ENCODE peak calls at places on chromosomes 11 and 22, in seven cellular contexts. One of them, this sample, is unnamed.

GRCh38 chr11:15288801-15289342 is 174.1 kb downstream of the INSC start:
- DNase-seq in stimulated activated CD4-positive, alpha-beta T cell treated with anti-CD3 and anti-CD28 coated beads, TNF-alpha, amount 100 ng/mL, for 24 hours: no peak
- DNase-seq in endothelial cell of umbilical vein: no peak
- DNase-seq in T1000: peak
- DNase-seq in HFFc6: no peak
- DNase-seq in CD8-positive, alpha-beta memory T cell: no peak
- DNase-seq in RCC 7860: no peak
- DNase-seq in this sample: no peak

GRCh38 chr22:45942344-45942743 is 34.6 kb downstream of the WNT7B start:
- DNase-seq in CD8-positive, alpha-beta memory T cell: no peak
- DNase-seq in HFFc6: no peak
- DNase-seq in stimulated activated CD4-positive, alpha-beta T cell treated with anti-CD3 and anti-CD28 coated beads, TNF-alpha, amount 100 ng/mL, for 24 hours: no peak
- DNase-seq in endothelial cell of umbilical vein: no peak
- DNase-seq in T1000: no peak
- DNase-seq in RCC 7860: no peak
- DNase-seq in this sample: no peak

GRCh38 chr11:47413908-47414684 is 5.7 kb downstream of the SLC39A13 start:
- DNase-seq in HFFc6: no peak
- DNase-seq in endothelial cell of umbilical vein: no peak
- DNase-seq in CD8-positive, alpha-beta memory T cell: no peak
- DNase-seq in stimulated activated CD4-positive, alpha-beta T cell treated with anti-CD3 and anti-CD28 coated beads, TNF-alpha, amount 100 ng/mL, for 24 hours: no peak
- DNase-seq in T1000: no peak
- DNase-seq in RCC 7860: peak
- DNase-seq in this sample: no peak

GRCh38 chr11:94120946-94121345 is 7.7 kb upstream of the PANX1 start:
- DNase-seq in stimulated activated CD4-positive, alpha-beta T cell treated with anti-CD3 and anti-CD28 coated beads, TNF-alpha, amount 100 ng/mL, for 24 hours: no peak
- DNase-seq in RCC 7860: peak
- DNase-seq in endothelial cell of umbilical vein: no peak
- DNase-seq in CD8-positive, alpha-beta memory T cell: no peak
- DNase-seq in HFFc6: peak
- DNase-seq in T1000: no peak
- DNase-seq in this sample: no peak

GRCh38 chr11:126927628-126928027 is 72.9 kb downstream of the KIRREL3 start:
- DNase-seq in T1000: no peak
- DNase-seq in endothelial cell of umbilical vein: no peak
- DNase-seq in CD8-positive, alpha-beta memory T cell: no peak
- DNase-seq in RCC 7860: no peak
- DNase-seq in HFFc6: no peak
- DNase-seq in stimulated activated CD4-positive, alpha-beta T cell treated with anti-CD3 and anti-CD28 coated beads, TNF-alpha, amount 100 ng/mL, for 24 hours: no peak
- DNase-seq in this sample: peak

GRCh38 chr11:78203184-78203583 is 14.5 kb downstream of the USP35 start:
- DNase-seq in RCC 7860: no peak
- DNase-seq in endothelial cell of umbilical vein: no peak
- DNase-seq in T1000: no peak
- DNase-seq in CD8-positive, alpha-beta memory T cell: peak
- DNase-seq in stimulated activated CD4-positive, alpha-beta T cell treated with anti-CD3 and anti-CD28 coated beads, TNF-alpha, amount 100 ng/mL, for 24 hours: no peak
- DNase-seq in HFFc6: no peak
- DNase-seq in this sample: no peak

GRCh38 chr11:36258730-36259360 is 30.4 kb downstream of the COMMD9 start:
- DNase-seq in stimulated activated CD4-positive, alpha-beta T cell treated with anti-CD3 and anti-CD28 coated beads, TNF-alpha, amount 100 ng/mL, for 24 hours: peak
- DNase-seq in HFFc6: peak
- DNase-seq in endothelial cell of umbilical vein: peak
- DNase-seq in RCC 7860: peak
- DNase-seq in CD8-positive, alpha-beta memory T cell: no peak
- DNase-seq in T1000: no peak
- DNase-seq in this sample: peak

GRCh38 chr11:112226062-112226921 is at the start of gene PTS:
- DNase-seq in HFFc6: peak
- DNase-seq in RCC 7860: peak
- DNase-seq in stimulated activated CD4-positive, alpha-beta T cell treated with anti-CD3 and anti-CD28 coated beads, TNF-alpha, amount 100 ng/mL, for 24 hours: peak
- DNase-seq in CD8-positive, alpha-beta memory T cell: peak
- DNase-seq in T1000: peak
- DNase-seq in endothelial cell of umbilical vein: peak
- DNase-seq in this sample: peak

GRCh38 chr22:43412808-43413785 is 1.3 kb downstream of the MPPED1 start:
- DNase-seq in CD8-positive, alpha-beta memory T cell: no peak
- DNase-seq in RCC 7860: no peak
- DNase-seq in endothelial cell of umbilical vein: no peak
- DNase-seq in stimulated activated CD4-positive, alpha-beta T cell treated with anti-CD3 and anti-CD28 coated beads, TNF-alpha, amount 100 ng/mL, for 24 hours: no peak
- DNase-seq in T1000: no peak
- DNase-seq in HFFc6: no peak
- DNase-seq in this sample: no peak

GRCh38 chr11:66070604-66071325 is 693 bp downstream of the PACS1 start:
- DNase-seq in endothelial cell of umbilical vein: peak
- DNase-seq in CD8-positive, alpha-beta memory T cell: peak
- DNase-seq in RCC 7860: no peak
- DNase-seq in T1000: no peak
- DNase-seq in HFFc6: peak
- DNase-seq in stimulated activated CD4-positive, alpha-beta T cell treated with anti-CD3 and anti-CD28 coated beads, TNF-alpha, amount 100 ng/mL, for 24 hours: peak
- DNase-seq in this sample: no peak

GRCh38 chr11:35919244-35919643 is 24.6 kb upstream of the LDLRAD3 start:
- DNase-seq in stimulated activated CD4-positive, alpha-beta T cell treated with anti-CD3 and anti-CD28 coated beads, TNF-alpha, amount 100 ng/mL, for 24 hours: no peak
- DNase-seq in T1000: no peak
- DNase-seq in endothelial cell of umbilical vein: peak
- DNase-seq in CD8-positive, alpha-beta memory T cell: no peak
- DNase-seq in RCC 7860: no peak
- DNase-seq in HFFc6: no peak
- DNase-seq in this sample: no peak

GRCh38 chr11:70419307-70420007 is 21.1 kb downstream of the CTTN start:
- DNase-seq in endothelial cell of umbilical vein: no peak
- DNase-seq in T1000: no peak
- DNase-seq in HFFc6: no peak
- DNase-seq in RCC 7860: no peak
- DNase-seq in CD8-positive, alpha-beta memory T cell: no peak
- DNase-seq in stimulated activated CD4-positive, alpha-beta T cell treated with anti-CD3 and anti-CD28 coated beads, TNF-alpha, amount 100 ng/mL, for 24 hours: no peak
- DNase-seq in this sample: no peak

GRCh38 chr22:27588273-27588672 is 213.3 kb downstream of the MN1 start:
- DNase-seq in CD8-positive, alpha-beta memory T cell: no peak
- DNase-seq in RCC 7860: no peak
- DNase-seq in endothelial cell of umbilical vein: no peak
- DNase-seq in T1000: no peak
- DNase-seq in HFFc6: no peak
- DNase-seq in stimulated activated CD4-positive, alpha-beta T cell treated with anti-CD3 and anti-CD28 coated beads, TNF-alpha, amount 100 ng/mL, for 24 hours: no peak
- DNase-seq in this sample: no peak

GRCh38 chr11:36817336-36817965 is 219.4 kb upstream of the RAG2 start:
- DNase-seq in T1000: peak
- DNase-seq in endothelial cell of umbilical vein: no peak
- DNase-seq in RCC 7860: peak
- DNase-seq in stimulated activated CD4-positive, alpha-beta T cell treated with anti-CD3 and anti-CD28 coated beads, TNF-alpha, amount 100 ng/mL, for 24 hours: no peak
- DNase-seq in HFFc6: no peak
- DNase-seq in CD8-positive, alpha-beta memory T cell: no peak
- DNase-seq in this sample: peak